ENCODE peak calls at places on chromosomes 7 and 10, in six cellular contexts. One of them, this sample, is unnamed.

GRCh38 chr7:96224682-96225081 is 97.2 kb downstream of the SLC25A13 start:
- DNase-seq in IMR-90: no peak
- DNase-seq in PC-9: no peak
- DNase-seq in fibroblast of lung: no peak
- DNase-seq in mesenchymal stem cell: no peak
- DNase-seq in hepatocyte: no peak
- DNase-seq in this sample: no peak

GRCh38 chr7:73823873-73824597 is 6.8 kb upstream of the CLDN4 start:
- DNase-seq in fibroblast of lung: no peak
- DNase-seq in mesenchymal stem cell: no peak
- DNase-seq in PC-9: no peak
- DNase-seq in hepatocyte: no peak
- DNase-seq in IMR-90: no peak
- DNase-seq in this sample: no peak

GRCh38 chr7:158814637-158815036 is 14.7 kb downstream of the ESYT2 start:
- DNase-seq in fibroblast of lung: no peak
- DNase-seq in IMR-90: no peak
- DNase-seq in hepatocyte: no peak
- DNase-seq in PC-9: no peak
- DNase-seq in mesenchymal stem cell: no peak
- DNase-seq in this sample: no peak

GRCh38 chr7:104838537-104839299 is 175.3 kb upstream of the KMT2E start:
- DNase-seq in hepatocyte: no peak
- DNase-seq in mesenchymal stem cell: no peak
- DNase-seq in IMR-90: no peak
- DNase-seq in fibroblast of lung: no peak
- DNase-seq in PC-9: no peak
- DNase-seq in this sample: no peak

GRCh38 chr10:98096731-98097130 is 37.7 kb upstream of the R3HCC1L start:
- DNase-seq in fibroblast of lung: no peak
- DNase-seq in hepatocyte: no peak
- DNase-seq in PC-9: no peak
- DNase-seq in mesenchymal stem cell: no peak
- DNase-seq in IMR-90: no peak
- DNase-seq in this sample: no peak

GRCh38 chr7:152883858-152884257 is 124.3 kb downstream of the ACTR3B start:
- DNase-seq in hepatocyte: no peak
- DNase-seq in fibroblast of lung: no peak
- DNase-seq in PC-9: no peak
- DNase-seq in mesenchymal stem cell: no peak
- DNase-seq in IMR-90: no peak
- DNase-seq in this sample: no peak

GRCh38 chr7:155815332-155816191 is 3.3 kb upstream of the SHH start:
- DNase-seq in PC-9: peak; percentile 49
- DNase-seq in fibroblast of lung: peak; percentile 53
- DNase-seq in hepatocyte: peak; percentile 86
- DNase-seq in IMR-90: peak; percentile 43
- DNase-seq in mesenchymal stem cell: peak; percentile 48
- DNase-seq in this sample: peak; percentile 69

GRCh38 chr10:58488921-58489320 is 23.8 kb upstream of the BICC1 start:
- DNase-seq in PC-9: no peak
- DNase-seq in IMR-90: peak; percentile 69
- DNase-seq in hepatocyte: no peak
- DNase-seq in fibroblast of lung: peak; percentile 71
- DNase-seq in mesenchymal stem cell: no peak
- DNase-seq in this sample: peak; percentile 81

GRCh38 chr7:130521552-130521951 is 29.7 kb downstream of the MEST start:
- DNase-seq in hepatocyte: no peak
- DNase-seq in IMR-90: no peak
- DNase-seq in PC-9: no peak
- DNase-seq in fibroblast of lung: peak; percentile 11
- DNase-seq in mesenchymal stem cell: no peak
- DNase-seq in this sample: no peak

GRCh38 chr10:71548494-71548846 is 151.8 kb downstream of the CDH23 start:
- DNase-seq in fibroblast of lung: no peak
- DNase-seq in hepatocyte: peak; percentile 46
- DNase-seq in PC-9: no peak
- DNase-seq in IMR-90: peak; percentile 0
- DNase-seq in mesenchymal stem cell: peak; percentile 20
- DNase-seq in this sample: peak; percentile 17

GRCh38 chr7:107913846-107914245 is 22.9 kb downstream of the DLD start:
- DNase-seq in IMR-90: peak; percentile 61
- DNase-seq in hepatocyte: no peak
- DNase-seq in PC-9: no peak
- DNase-seq in mesenchymal stem cell: no peak
- DNase-seq in fibroblast of lung: no peak
- DNase-seq in this sample: peak; percentile 32

GRCh38 chr7:30082686-30083085 is 52.1 kb upstream of the MTURN start:
- DNase-seq in hepatocyte: no peak
- DNase-seq in PC-9: no peak
- DNase-seq in mesenchymal stem cell: no peak
- DNase-seq in IMR-90: no peak
- DNase-seq in fibroblast of lung: no peak
- DNase-seq in this sample: peak; percentile 71

GRCh38 chr7:77458786-77459185 is 42.6 kb upstream of the GSAP start:
- DNase-seq in mesenchymal stem cell: no peak
- DNase-seq in hepatocyte: no peak
- DNase-seq in PC-9: no peak
- DNase-seq in IMR-90: peak; percentile 41
- DNase-seq in fibroblast of lung: peak; percentile 49
- DNase-seq in this sample: peak; percentile 29

GRCh38 chr10:71729023-71729649 is 9.6 kb upstream of the C10orf105 start:
- DNase-seq in mesenchymal stem cell: no peak
- DNase-seq in hepatocyte: no peak
- DNase-seq in fibroblast of lung: no peak
- DNase-seq in PC-9: peak; percentile 92
- DNase-seq in IMR-90: no peak
- DNase-seq in this sample: no peak

GRCh38 chr10:18607503-18607902 is 43.9 kb downstream of the NSUN6 start:
- DNase-seq in mesenchymal stem cell: peak; percentile 80
- DNase-seq in IMR-90: peak; percentile 89
- DNase-seq in fibroblast of lung: peak; percentile 95
- DNase-seq in hepatocyte: peak; percentile 71
- DNase-seq in PC-9: peak; percentile 52
- DNase-seq in this sample: peak; percentile 89

GRCh38 chr10:131126321-131127121 is 185.0 kb downstream of the TCERG1L start:
- DNase-seq in PC-9: no peak
- DNase-seq in hepatocyte: no peak
- DNase-seq in IMR-90: no peak
- DNase-seq in mesenchymal stem cell: no peak
- DNase-seq in fibroblast of lung: no peak
- DNase-seq in this sample: no peak

GRCh38 chr10:125567529-125567928 is 115.4 kb downstream of the TEX36 start:
- DNase-seq in mesenchymal stem cell: no peak
- DNase-seq in hepatocyte: no peak
- DNase-seq in PC-9: no peak
- DNase-seq in IMR-90: no peak
- DNase-seq in fibroblast of lung: no peak
- DNase-seq in this sample: no peak

GRCh38 chr7:112202819-112203218 is 3.4 kb downstream of the DOCK4 start:
- DNase-seq in fibroblast of lung: no peak
- DNase-seq in IMR-90: no peak
- DNase-seq in hepatocyte: peak; percentile 45
- DNase-seq in mesenchymal stem cell: peak; percentile 27
- DNase-seq in PC-9: no peak
- DNase-seq in this sample: no peak

GRCh38 chr7:112206238-112207105 is at the start of the genes DOCK4 and ZNF277:
- DNase-seq in PC-9: peak; percentile 95
- DNase-seq in fibroblast of lung: peak; percentile 99
- DNase-seq in mesenchymal stem cell: peak; percentile 99
- DNase-seq in hepatocyte: peak; percentile 99
- DNase-seq in IMR-90: peak; percentile 99
- DNase-seq in this sample: peak; percentile 100

GRCh38 chr7:112205348-112206237 is 606 bp downstream of the DOCK4 start:
- DNase-seq in mesenchymal stem cell: peak; percentile 83
- DNase-seq in IMR-90: peak; percentile 64
- DNase-seq in fibroblast of lung: peak; percentile 81
- DNase-seq in PC-9: no peak
- DNase-seq in hepatocyte: peak; percentile 71
- DNase-seq in this sample: peak; percentile 73

GRCh38 chr7:112204776-112205347 is 1.3 kb downstream of the DOCK4 start:
- DNase-seq in PC-9: no peak
- DNase-seq in hepatocyte: peak; percentile 8
- DNase-seq in mesenchymal stem cell: peak; percentile 38
- DNase-seq in fibroblast of lung: peak; percentile 31
- DNase-seq in IMR-90: no peak
- DNase-seq in this sample: peak; percentile 35

DNA sequence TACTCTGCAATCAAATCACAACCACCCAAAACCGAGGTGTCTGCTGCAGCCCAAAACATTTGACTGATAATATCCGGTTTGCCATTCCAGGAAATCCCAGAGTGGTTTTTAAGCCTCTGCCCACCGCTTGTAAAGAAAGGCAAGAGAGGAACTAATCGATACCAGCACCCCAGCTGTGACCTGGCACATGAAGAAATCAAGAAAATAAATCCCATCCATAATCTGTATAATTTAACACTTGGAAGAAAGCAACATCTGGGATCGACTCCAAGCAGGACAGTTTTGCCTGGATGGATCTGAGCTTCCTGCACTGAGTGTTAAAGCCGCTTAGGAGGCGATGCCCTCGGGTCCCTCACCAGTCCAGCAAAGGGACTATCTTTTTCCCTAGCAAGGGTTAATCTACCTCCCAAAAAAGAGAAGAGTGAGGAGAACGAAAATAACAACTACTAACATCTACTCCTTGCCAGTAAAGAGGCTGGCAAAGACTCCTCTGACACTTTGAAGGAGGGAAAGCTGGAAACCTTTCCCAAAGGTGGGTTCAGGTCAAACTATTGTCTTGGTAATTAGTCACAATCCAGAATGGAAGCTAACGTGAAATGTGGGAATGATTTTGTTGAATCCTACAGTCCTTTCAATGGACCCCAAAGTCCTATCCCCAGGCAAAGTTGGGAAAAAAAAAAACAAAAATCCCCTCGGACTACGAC is 2.0 kb downstream of the DOCK4 start:
- DNase-seq in PC-9: no peak
- DNase-seq in mesenchymal stem cell: peak; percentile 38
- DNase-seq in hepatocyte: no peak
- DNase-seq in fibroblast of lung: peak; percentile 40
- DNase-seq in IMR-90: no peak
- DNase-seq in this sample: peak; percentile 49
- H3K4me3 ChIP-seq in PC-9: peak overlapping the region; percentile 66
- H3K4me3 ChIP-seq in mesenchymal stem cell: peak overlapping the region; percentile 50
- H3K4me3 ChIP-seq in hepatocyte: peak overlapping the region; percentile 89
- H3K4me3 ChIP-seq in fibroblast of lung: peak overlapping the region; percentile 66
- H3K4me3 ChIP-seq in IMR-90: peak overlapping the region; percentile 71
- H3K4me3 ChIP-seq in this sample: peak overlapping the region; percentile 97

DNA sequence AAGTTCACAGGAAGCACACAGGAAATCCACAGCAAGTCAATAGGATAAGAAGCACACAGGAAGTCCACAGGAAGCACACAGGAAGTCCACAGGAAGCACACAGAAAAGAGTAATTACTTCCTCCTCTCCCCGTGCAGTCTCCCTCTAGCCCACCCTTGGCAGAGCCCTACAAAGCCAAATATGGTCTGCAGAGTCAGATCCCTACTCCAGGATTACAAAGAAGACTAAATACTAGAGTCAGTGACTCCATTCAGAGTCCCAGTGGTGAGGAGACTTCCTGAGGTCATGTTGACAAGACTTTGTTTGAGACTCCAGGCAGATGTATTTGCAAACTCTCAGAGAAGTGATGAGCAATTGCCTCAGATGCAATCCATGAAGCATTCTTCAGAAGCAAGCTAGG is 398.6 kb upstream of the AUTS2 start:
- DNase-seq in PC-9: no peak
- DNase-seq in fibroblast of lung: no peak
- DNase-seq in hepatocyte: no peak
- DNase-seq in mesenchymal stem cell: no peak
- DNase-seq in IMR-90: no peak
- DNase-seq in this sample: no peak
- H2AFZ ChIP-seq in PC-9: no peak overlapping the region
- H2AFZ ChIP-seq in fibroblast of lung: no peak overlapping the region
- H2AFZ ChIP-seq in hepatocyte: no peak overlapping the region
- H2AFZ ChIP-seq in mesenchymal stem cell: no peak overlapping the region
- H2AFZ ChIP-seq in IMR-90: no peak overlapping the region
- H2AFZ ChIP-seq in this sample: no peak overlapping the region

DNA sequence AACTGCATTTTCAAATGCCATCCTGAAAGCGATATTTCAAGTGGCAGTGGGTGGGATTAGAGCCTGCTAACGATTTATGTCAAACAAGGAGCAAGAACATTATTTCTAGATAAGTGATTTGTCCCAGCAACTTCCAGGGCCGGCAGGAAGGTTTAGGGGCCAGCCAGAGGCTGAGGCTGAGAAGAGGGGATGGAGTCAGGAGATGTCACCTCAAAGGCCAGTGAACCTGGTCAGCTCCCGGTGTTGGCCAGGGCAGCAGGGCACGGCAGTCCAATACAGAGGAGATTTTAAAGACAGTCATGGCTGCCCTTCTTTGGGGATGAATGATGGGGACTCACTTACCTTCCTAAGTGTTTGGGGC is 105.7 kb upstream of the PPIF start:
- DNase-seq in IMR-90: no peak
- DNase-seq in fibroblast of lung: no peak
- DNase-seq in PC-9: no peak
- DNase-seq in mesenchymal stem cell: no peak
- DNase-seq in hepatocyte: no peak
- DNase-seq in this sample: no peak
- H3K4me3 ChIP-seq in IMR-90: no peak overlapping the region
- H3K4me3 ChIP-seq in fibroblast of lung: no peak overlapping the region
- H3K4me3 ChIP-seq in PC-9: peak overlapping the region; percentile 66
- H3K4me3 ChIP-seq in mesenchymal stem cell: no peak overlapping the region
- H3K4me3 ChIP-seq in hepatocyte: no peak overlapping the region
- H3K4me3 ChIP-seq in this sample: peak overlapping the region; percentile 64

GRCh38 chr10:103661951-103662405 is 168.5 kb downstream of the NEURL1 start:
- DNase-seq in IMR-90: no peak
- DNase-seq in PC-9: no peak
- DNase-seq in mesenchymal stem cell: no peak
- DNase-seq in hepatocyte: no peak
- DNase-seq in fibroblast of lung: no peak
- DNase-seq in this sample: peak; percentile 59
- H2AFZ ChIP-seq in IMR-90: peak overlapping the region; percentile 83
- H2AFZ ChIP-seq in PC-9: no peak overlapping the region
- H2AFZ ChIP-seq in mesenchymal stem cell: peak overlapping the region; percentile 36
- H2AFZ ChIP-seq in hepatocyte: no peak overlapping the region
- H2AFZ ChIP-seq in fibroblast of lung: peak overlapping the region; percentile 8
- H2AFZ ChIP-seq in this sample: no peak overlapping the region

This sample was measured in GM23248.